ENCODE peak calls at places on chromosomes 6 and 20, in six cellular contexts. B, J, W, A, V and L are unnamed samples.

GRCh38 chr6:41392249-41392648 is 56.8 kb downstream of the NCR2 start:
- DNase-seq in B (no peak), J (no peak), W (no peak), A (no peak), V (no peak), L (no peak)

GRCh38 chr6:38495922-38496635 is 143.7 kb downstream of the BTBD9 start:
- DNase-seq in B (no peak), J (no peak), W (no peak), A (no peak), V (no peak), L (no peak)

GRCh38 chr6:47722178-47722577 is 23.8 kb downstream of the ADGRF4 start:
- DNase-seq in B (no peak), J (no peak), W (no peak), A (no peak), V (no peak), L (no peak)

GRCh38 chr20:24935786-24936525 is 13.1 kb upstream of the CST7 start:
- DNase-seq in B (no peak), J (no peak), W (no peak), A (no peak), V (no peak), L (no peak)

GRCh38 chr6:85389180-85389797 is 60.6 kb upstream of the NT5E start:
- DNase-seq in B (no peak), J (no peak), W (peak), A (no peak), V (no peak), L (no peak)

GRCh38 chr6:10014561-10014960 is 400.3 kb downstream of the TFAP2A start:
- DNase-seq in B (no peak), J (no peak), W (no peak), A (no peak), V (no peak), L (no peak)

GRCh38 chr6:138001750-138002349 is 105.4 kb downstream of the PERP start:
- DNase-seq in B (peak), J (peak), W (peak), A (peak), V (no peak), L (peak)

GRCh38 chr6:87155920-87156600 is 695 bp downstream of the ZNF292 start:
- DNase-seq in B (peak), J (peak), W (peak), A (peak), V (peak), L (peak)

GRCh38 chr6:169530762-169531143 is 171.1 kb downstream of the WDR27 start:
- DNase-seq in B (no peak), J (no peak), W (no peak), A (no peak), V (no peak), L (no peak)

GRCh38 chr6:159978291-159979135 is 9.6 kb downstream of the IGF2R start:
- DNase-seq in B (no peak), J (no peak), W (peak), A (no peak), V (no peak), L (no peak)

GRCh38 chr6:28081486-28081751 is 1.1 kb downstream of the ZNF165 start:
- DNase-seq in B (no peak), J (no peak), W (no peak), A (no peak), V (no peak), L (no peak)

GRCh38 chr6:131960371-131961133 is 9.4 kb upstream of the CCN2 start:
- DNase-seq in B (no peak), J (no peak), W (no peak), A (no peak), V (no peak), L (no peak)

GRCh38 chr20:24147961-24148360 is 159.4 kb upstream of the GGTLC1 start:
- DNase-seq in B (no peak), J (no peak), W (no peak), A (no peak), V (no peak), L (no peak)

GRCh38 chr6:111871207-111871606 is 2.0 kb downstream of the FYN start:
- DNase-seq in B (no peak), J (no peak), W (no peak), A (no peak), V (no peak), L (no peak)

DNA sequence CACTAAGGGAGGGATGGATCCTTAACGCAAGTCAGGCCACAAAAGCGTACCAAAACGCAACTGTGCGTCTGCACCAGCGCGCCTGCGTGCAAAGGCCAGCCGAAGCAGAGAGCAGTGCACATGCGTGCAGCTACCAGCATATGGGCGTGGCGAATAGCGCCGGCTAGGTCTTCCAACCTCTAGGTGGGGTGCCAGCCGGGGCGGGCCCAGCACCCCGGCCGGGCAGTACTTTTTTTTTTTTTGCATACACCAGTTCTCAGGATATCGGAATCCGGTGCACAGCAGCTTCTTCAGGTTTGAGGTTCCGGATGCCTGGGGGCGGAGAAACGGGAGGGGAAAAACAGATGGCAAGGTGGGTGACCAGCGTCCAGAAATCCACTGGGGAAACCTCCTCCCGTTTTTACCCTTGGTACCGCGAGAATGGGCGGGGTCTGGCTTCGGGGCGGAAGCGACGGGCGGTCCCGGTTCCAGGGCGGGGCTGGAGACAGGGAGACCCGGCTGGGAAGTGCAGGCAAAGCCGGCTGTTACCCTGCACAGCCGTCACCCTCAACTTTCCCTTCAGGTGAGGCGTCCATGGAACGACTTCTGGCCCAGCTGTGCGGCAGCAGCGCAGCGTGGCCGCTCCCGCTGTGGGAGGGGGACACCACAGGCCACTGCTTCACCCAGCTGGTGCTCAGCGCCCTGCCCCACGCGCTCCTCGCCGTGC is at the start of gene ABCC10:
- DNase-seq in B (peak), J (peak), W (peak), A (peak), V (peak), L (peak)
- TF ChIP-seq POLR2A in B (peak), J (no peak), W (peak), A (peak), V (peak), L (no peak)

GRCh38 chr6:32154514-32155161 is 697 bp downstream of the PPT2 start:
- DNase-seq in B (peak), J (peak), W (peak), A (peak), V (peak), L (peak)
- TF ChIP-seq POLR2A in B (no peak), J (no peak), W (peak), A (no peak), V (no peak), L (no peak)

GRCh38 chr6:31354248-31354647 is 2.7 kb downstream of the HLA-B start:
- DNase-seq in B (no peak), J (no peak), W (no peak), A (no peak), V (no peak), L (no peak)

GRCh38 chr6:31353508-31353907 is 3.5 kb downstream of the HLA-B start:
- DNase-seq in B (no peak), J (no peak), W (no peak), A (no peak), V (no peak), L (no peak)

GRCh38 chr6:31350973-31351733 is 5.8 kb downstream of the HLA-B start:
- DNase-seq in B (no peak), J (no peak), W (no peak), A (no peak), V (no peak), L (no peak)

GRCh38 chr6:31351734-31352496 is 5.1 kb downstream of the HLA-B start:
- DNase-seq in B (no peak), J (no peak), W (no peak), A (no peak), V (no peak), L (no peak)

GRCh38 chr6:31352497-31353368 is 4.2 kb downstream of the HLA-B start:
- DNase-seq in B (no peak), J (no peak), W (no peak), A (no peak), V (no peak), L (no peak)
- TF ChIP-seq POLR2A in B (no peak), J (no peak), W (peak), A (no peak), V (no peak), L (no peak)

GRCh38 chr6:149963462-149964242 is at the start of gene ULBP1:
- DNase-seq in B (peak), J (peak), W (peak), A (no peak), V (peak), L (peak)
- TF ChIP-seq POLR2A in B (peak), J (no peak), W (no peak), A (no peak), V (no peak), L (no peak)

GRCh38 chr20:58994390-58995159 is 12.5 kb downstream of the CTSZ start:
- DNase-seq in B (peak), J (no peak), W (no peak), A (no peak), V (no peak), L (peak)
- TF ChIP-seq POLR2A in B (no peak), J (no peak), W (no peak), A (no peak), V (no peak), L (no peak)